ENCODE peak calls at places on chromosomes 12 and 14, in five cellular contexts. X, C, O, L and H are unnamed samples.
A peak's percentile ranks its signal among the peaks of the same experiment; 100 is the strongest.

GRCh38 chr12:109719123-109720022 is 5.7 kb downstream of the FAM222A start:
- DNase-seq in O (no peak), C (no peak), L (no peak), X (peak; percentile 34), H (no peak)

GRCh38 chr12:6231359-6232268 is 31.4 kb downstream of the CD9 start:
- DNase-seq in L (no peak), C (peak; percentile 8), X (peak; percentile 59), O (no peak), H (no peak)

GRCh38 chr14:21647380-21647779 is 6.3 kb upstream of the OR4E2 start:
- DNase-seq in X (peak; percentile 43), L (no peak), C (no peak), O (no peak), H (no peak)

GRCh38 chr14:58964598-58964928 is 223.9 kb upstream of the DAAM1 start:
- DNase-seq in L (no peak), O (no peak), X (no peak), C (no peak), H (no peak)

GRCh38 chr12:128652136-128652751 is 171.5 kb downstream of the SLC15A4 start:
- DNase-seq in X (no peak), L (no peak), C (no peak), O (no peak), H (no peak)

GRCh38 chr12:6387541-6387940 is 3.6 kb downstream of the LTBR start:
- DNase-seq in C (no peak), O (no peak), X (no peak), L (no peak), H (no peak)

GRCh38 chr12:26120561-26121274 is 4.1 kb downstream of the BHLHE41 start:
- DNase-seq in O (no peak), L (no peak), C (no peak), X (no peak), H (no peak)

GRCh38 chr14:102927878-102928411 is 5.5 kb downstream of the AMN start:
- DNase-seq in L (no peak), O (no peak), X (no peak), C (no peak), H (peak; percentile 65)

GRCh38 chr12:75657866-75658265 is 146.5 kb upstream of the KRR1 start:
- DNase-seq in L (no peak), C (no peak), O (no peak), X (no peak), H (no peak)

GRCh38 chr12:42705863-42706262 is 116.3 kb upstream of the PRICKLE1 start:
- DNase-seq in X (peak; percentile 96), L (no peak), C (no peak), O (peak; percentile 81), H (peak; percentile 46)

GRCh38 chr14:24260780-24261157 is 2.2 kb downstream of the TGM1 start:
- DNase-seq in C (no peak), O (no peak), L (no peak), X (no peak), H (no peak)

GRCh38 chr14:42368234-42368633 is 761.6 kb downstream of the LRFN5 start:
- DNase-seq in X (no peak), C (no peak), L (no peak), O (no peak), H (no peak)

GRCh38 chr12:17169726-17170471 is 563.9 kb upstream of the LMO3 start:
- DNase-seq in C (no peak), X (no peak), L (peak; percentile 61), O (no peak), H (no peak)